ENCODE peak calls at places on chromosomes 4 and X, in ten cellular contexts. One of them, this sample, is unnamed.

GRCh38 chrX:123835661-123836371 is 24.0 kb upstream of the XIAP start:
- DNase-seq in suprapubic skin: no peak
- DNase-seq in HCT116: peak
- DNase-seq in sigmoid colon: no peak
- DNase-seq in upper lobe of left lung: no peak
- DNase-seq in endothelial cell of umbilical vein: peak
- DNase-seq in breast epithelium: no peak
- DNase-seq in GM23338: no peak
- DNase-seq in HL-60: no peak
- DNase-seq in stomach: no peak
- DNase-seq in this sample: no peak

GRCh38 chr4:95421869-95422268 is 126.9 kb downstream of the UNC5C start:
- DNase-seq in suprapubic skin: no peak
- DNase-seq in HCT116: no peak
- DNase-seq in sigmoid colon: no peak
- DNase-seq in upper lobe of left lung: no peak
- DNase-seq in endothelial cell of umbilical vein: no peak
- DNase-seq in breast epithelium: no peak
- DNase-seq in GM23338: no peak
- DNase-seq in HL-60: peak
- DNase-seq in stomach: no peak
- DNase-seq in this sample: no peak

GRCh38 chr4:136424052-136424451 is 1108.2 kb downstream of the PCDH18 start:
- DNase-seq in suprapubic skin: no peak
- DNase-seq in HCT116: no peak
- DNase-seq in sigmoid colon: no peak
- DNase-seq in upper lobe of left lung: no peak
- DNase-seq in endothelial cell of umbilical vein: no peak
- DNase-seq in breast epithelium: no peak
- DNase-seq in GM23338: no peak
- DNase-seq in HL-60: no peak
- DNase-seq in stomach: no peak
- DNase-seq in this sample: no peak

GRCh38 chr4:24793219-24794005 is 2.0 kb upstream of the SOD3 start:
- DNase-seq in suprapubic skin: no peak
- DNase-seq in HCT116: peak
- DNase-seq in sigmoid colon: no peak
- DNase-seq in upper lobe of left lung: no peak
- DNase-seq in endothelial cell of umbilical vein: no peak
- DNase-seq in breast epithelium: no peak
- DNase-seq in GM23338: peak
- DNase-seq in HL-60: no peak
- DNase-seq in stomach: no peak
- DNase-seq in this sample: no peak

GRCh38 chr4:107380836-107381438 is 339.1 kb downstream of the PAPSS1 start:
- DNase-seq in suprapubic skin: no peak
- DNase-seq in HCT116: no peak
- DNase-seq in sigmoid colon: no peak
- DNase-seq in upper lobe of left lung: no peak
- DNase-seq in endothelial cell of umbilical vein: no peak
- DNase-seq in breast epithelium: no peak
- DNase-seq in GM23338: peak
- DNase-seq in HL-60: no peak
- DNase-seq in stomach: no peak
- DNase-seq in this sample: no peak

GRCh38 chr4:16794816-16795445 is 103.5 kb downstream of the LDB2 start:
- DNase-seq in suprapubic skin: peak
- DNase-seq in HCT116: peak
- DNase-seq in sigmoid colon: no peak
- DNase-seq in upper lobe of left lung: no peak
- DNase-seq in endothelial cell of umbilical vein: peak
- DNase-seq in breast epithelium: no peak
- DNase-seq in GM23338: peak
- DNase-seq in HL-60: peak
- DNase-seq in stomach: peak
- DNase-seq in this sample: no peak

GRCh38 chr4:163540977-163541376 is 46.5 kb downstream of the TMA16 start:
- DNase-seq in suprapubic skin: no peak
- DNase-seq in HCT116: no peak
- DNase-seq in sigmoid colon: no peak
- DNase-seq in upper lobe of left lung: no peak
- DNase-seq in endothelial cell of umbilical vein: no peak
- DNase-seq in breast epithelium: no peak
- DNase-seq in GM23338: no peak
- DNase-seq in HL-60: no peak
- DNase-seq in stomach: no peak
- DNase-seq in this sample: no peak

GRCh38 chrX:53930513-53931380 is 113.5 kb downstream of the PHF8 start:
- DNase-seq in suprapubic skin: no peak
- DNase-seq in HCT116: no peak
- DNase-seq in sigmoid colon: no peak
- DNase-seq in upper lobe of left lung: no peak
- DNase-seq in endothelial cell of umbilical vein: no peak
- DNase-seq in breast epithelium: no peak
- DNase-seq in GM23338: no peak
- DNase-seq in HL-60: no peak
- DNase-seq in stomach: no peak
- DNase-seq in this sample: no peak

GRCh38 chr4:128649575-128650205 is 159.8 kb upstream of the JADE1 start:
- DNase-seq in suprapubic skin: no peak
- DNase-seq in HCT116: no peak
- DNase-seq in sigmoid colon: no peak
- DNase-seq in upper lobe of left lung: no peak
- DNase-seq in endothelial cell of umbilical vein: no peak
- DNase-seq in breast epithelium: no peak
- DNase-seq in GM23338: no peak
- DNase-seq in HL-60: no peak
- DNase-seq in stomach: no peak
- DNase-seq in this sample: no peak

GRCh38 chr4:169640261-169640880 is 20.0 kb downstream of the CLCN3 start:
- DNase-seq in suprapubic skin: no peak
- DNase-seq in HCT116: no peak
- DNase-seq in sigmoid colon: no peak
- DNase-seq in upper lobe of left lung: no peak
- DNase-seq in endothelial cell of umbilical vein: no peak
- DNase-seq in breast epithelium: no peak
- DNase-seq in GM23338: no peak
- DNase-seq in HL-60: no peak
- DNase-seq in stomach: no peak
- DNase-seq in this sample: no peak

GRCh38 chrX:31199770-31200114 is 127.9 kb upstream of the FTHL17 start:
- DNase-seq in suprapubic skin: no peak
- DNase-seq in HCT116: no peak
- DNase-seq in sigmoid colon: no peak
- DNase-seq in upper lobe of left lung: no peak
- DNase-seq in endothelial cell of umbilical vein: no peak
- DNase-seq in breast epithelium: no peak
- DNase-seq in GM23338: peak
- DNase-seq in HL-60: no peak
- DNase-seq in stomach: peak
- DNase-seq in this sample: no peak

GRCh38 chr4:118289794-118290193 is 63.0 kb downstream of the PRSS12 start:
- DNase-seq in suprapubic skin: no peak
- DNase-seq in HCT116: no peak
- DNase-seq in sigmoid colon: no peak
- DNase-seq in upper lobe of left lung: no peak
- DNase-seq in endothelial cell of umbilical vein: no peak
- DNase-seq in breast epithelium: no peak
- DNase-seq in GM23338: no peak
- DNase-seq in HL-60: no peak
- DNase-seq in stomach: no peak
- DNase-seq in this sample: no peak

GRCh38 chr4:147924604-147925412 is 192.9 kb downstream of the ARHGAP10 start:
- DNase-seq in suprapubic skin: no peak
- DNase-seq in HCT116: no peak
- DNase-seq in sigmoid colon: no peak
- DNase-seq in upper lobe of left lung: no peak
- DNase-seq in endothelial cell of umbilical vein: peak
- DNase-seq in breast epithelium: no peak
- DNase-seq in GM23338: peak
- DNase-seq in HL-60: peak
- DNase-seq in stomach: peak
- DNase-seq in this sample: peak

GRCh38 chrX:2463973-2464676 is 36.7 kb downstream of the DHRSX start:
- DNase-seq in suprapubic skin: no peak
- DNase-seq in HCT116: peak
- DNase-seq in sigmoid colon: no peak
- DNase-seq in upper lobe of left lung: no peak
- DNase-seq in endothelial cell of umbilical vein: no peak
- DNase-seq in breast epithelium: no peak
- DNase-seq in GM23338: peak
- DNase-seq in HL-60: no peak
- DNase-seq in stomach: no peak
- DNase-seq in this sample: no peak

GRCh38 chrX:40871385-40872082 is 136.2 kb upstream of the MED14 start:
- DNase-seq in suprapubic skin: no peak
- DNase-seq in HCT116: no peak
- DNase-seq in sigmoid colon: no peak
- DNase-seq in upper lobe of left lung: no peak
- DNase-seq in endothelial cell of umbilical vein: peak
- DNase-seq in breast epithelium: no peak
- DNase-seq in GM23338: no peak
- DNase-seq in HL-60: no peak
- DNase-seq in stomach: no peak
- DNase-seq in this sample: no peak

GRCh38 chr4:115357767-115358166 is 244.3 kb upstream of the NDST4 start:
- DNase-seq in suprapubic skin: no peak
- DNase-seq in HCT116: no peak
- DNase-seq in sigmoid colon: no peak
- DNase-seq in upper lobe of left lung: no peak
- DNase-seq in endothelial cell of umbilical vein: no peak
- DNase-seq in breast epithelium: no peak
- DNase-seq in GM23338: no peak
- DNase-seq in HL-60: no peak
- DNase-seq in stomach: no peak
- DNase-seq in this sample: no peak

GRCh38 chrX:41922125-41922521 is 1.2 kb downstream of the CASK start:
- DNase-seq in suprapubic skin: no peak
- DNase-seq in HCT116: no peak
- DNase-seq in sigmoid colon: no peak
- DNase-seq in upper lobe of left lung: no peak
- DNase-seq in endothelial cell of umbilical vein: peak
- DNase-seq in breast epithelium: no peak
- DNase-seq in GM23338: no peak
- DNase-seq in HL-60: no peak
- DNase-seq in stomach: no peak
- DNase-seq in this sample: peak

GRCh38 chrX:80312448-80312847 is 107.8 kb upstream of the TENT5D start:
- DNase-seq in suprapubic skin: no peak
- DNase-seq in HCT116: no peak
- DNase-seq in sigmoid colon: no peak
- DNase-seq in upper lobe of left lung: no peak
- DNase-seq in endothelial cell of umbilical vein: no peak
- DNase-seq in breast epithelium: no peak
- DNase-seq in GM23338: no peak
- DNase-seq in HL-60: no peak
- DNase-seq in stomach: no peak
- DNase-seq in this sample: no peak

GRCh38 chr4:177264788-177265422 is 44.8 kb upstream of the NEIL3 start:
- DNase-seq in suprapubic skin: no peak
- DNase-seq in HCT116: no peak
- DNase-seq in sigmoid colon: no peak
- DNase-seq in upper lobe of left lung: no peak
- DNase-seq in endothelial cell of umbilical vein: no peak
- DNase-seq in breast epithelium: no peak
- DNase-seq in GM23338: no peak
- DNase-seq in HL-60: no peak
- DNase-seq in stomach: no peak
- DNase-seq in this sample: no peak

GRCh38 chr4:114302472-114302871 is 296.1 kb upstream of the UGT8 start:
- DNase-seq in suprapubic skin: no peak
- DNase-seq in HCT116: no peak
- DNase-seq in sigmoid colon: no peak
- DNase-seq in upper lobe of left lung: no peak
- DNase-seq in endothelial cell of umbilical vein: no peak
- DNase-seq in breast epithelium: no peak
- DNase-seq in GM23338: peak
- DNase-seq in HL-60: no peak
- DNase-seq in stomach: no peak
- DNase-seq in this sample: no peak
- H3K27ac ChIP-seq in suprapubic skin: no peak
- H3K27ac ChIP-seq in HCT116: no peak
- H3K27ac ChIP-seq in sigmoid colon: no peak
- H3K27ac ChIP-seq in upper lobe of left lung: no peak
- H3K27ac ChIP-seq in endothelial cell of umbilical vein: no peak
- H3K27ac ChIP-seq in breast epithelium: no peak
- H3K27ac ChIP-seq in GM23338: no peak
- H3K27ac ChIP-seq in HL-60: no peak
- H3K27ac ChIP-seq in stomach: no peak
- H3K27ac ChIP-seq in this sample: no peak

GRCh38 chrX:76427560-76428242 is at the start of gene MAGEE1:
- DNase-seq in suprapubic skin: peak
- DNase-seq in HCT116: peak
- DNase-seq in sigmoid colon: peak
- DNase-seq in upper lobe of left lung: peak
- DNase-seq in endothelial cell of umbilical vein: peak
- DNase-seq in breast epithelium: peak
- DNase-seq in GM23338: peak
- DNase-seq in HL-60: peak
- DNase-seq in stomach: peak
- DNase-seq in this sample: peak
- TF ChIP-seq POLR2AphosphoS5 in suprapubic skin: no peak
- TF ChIP-seq POLR2AphosphoS5 in HCT116: peak
- TF ChIP-seq POLR2AphosphoS5 in sigmoid colon: peak
- TF ChIP-seq POLR2AphosphoS5 in upper lobe of left lung: no peak
- TF ChIP-seq POLR2AphosphoS5 in endothelial cell of umbilical vein: no peak
- TF ChIP-seq POLR2AphosphoS5 in breast epithelium: no peak
- TF ChIP-seq POLR2AphosphoS5 in GM23338: peak
- TF ChIP-seq POLR2AphosphoS5 in HL-60: no peak
- TF ChIP-seq POLR2AphosphoS5 in stomach: no peak
- TF ChIP-seq POLR2AphosphoS5 in this sample: peak

GRCh38 chr4:77002321-77002720 is 52.8 kb downstream of the SEPTIN11 start:
- DNase-seq in suprapubic skin: no peak
- DNase-seq in HCT116: no peak
- DNase-seq in sigmoid colon: no peak
- DNase-seq in upper lobe of left lung: no peak
- DNase-seq in endothelial cell of umbilical vein: peak
- DNase-seq in breast epithelium: no peak
- DNase-seq in GM23338: no peak
- DNase-seq in HL-60: no peak
- DNase-seq in stomach: no peak
- DNase-seq in this sample: no peak
- H3K27ac ChIP-seq in suprapubic skin: no peak
- H3K27ac ChIP-seq in HCT116: no peak
- H3K27ac ChIP-seq in sigmoid colon: peak
- H3K27ac ChIP-seq in upper lobe of left lung: peak
- H3K27ac ChIP-seq in endothelial cell of umbilical vein: peak
- H3K27ac ChIP-seq in breast epithelium: peak
- H3K27ac ChIP-seq in GM23338: peak
- H3K27ac ChIP-seq in HL-60: no peak
- H3K27ac ChIP-seq in stomach: no peak
- H3K27ac ChIP-seq in this sample: no peak

GRCh38 chr4:83282049-83282535 is 2.5 kb downstream of the COQ2 start:
- DNase-seq in suprapubic skin: no peak
- DNase-seq in HCT116: peak
- DNase-seq in sigmoid colon: no peak
- DNase-seq in upper lobe of left lung: no peak
- DNase-seq in endothelial cell of umbilical vein: peak
- DNase-seq in breast epithelium: no peak
- DNase-seq in GM23338: peak
- DNase-seq in HL-60: peak
- DNase-seq in stomach: peak
- DNase-seq in this sample: peak
- TF ChIP-seq POLR2AphosphoS5 in suprapubic skin: no peak
- TF ChIP-seq POLR2AphosphoS5 in HCT116: no peak
- TF ChIP-seq POLR2AphosphoS5 in sigmoid colon: no peak
- TF ChIP-seq POLR2AphosphoS5 in upper lobe of left lung: no peak
- TF ChIP-seq POLR2AphosphoS5 in endothelial cell of umbilical vein: no peak
- TF ChIP-seq POLR2AphosphoS5 in breast epithelium: no peak
- TF ChIP-seq POLR2AphosphoS5 in GM23338: no peak
- TF ChIP-seq POLR2AphosphoS5 in HL-60: no peak
- TF ChIP-seq POLR2AphosphoS5 in stomach: no peak
- TF ChIP-seq POLR2AphosphoS5 in this sample: peak